ENCODE peak calls at places on chromosome 6, in five cellular contexts. V is HepG2, O is IMR-90, E is SK-N-SH, I is K562. T is an unnamed sample.

GRCh38 chr6:161710698-161711097 is 436.8 kb upstream of the AGPAT4 start:
- DNase-seq in V (no peak), E (no peak), I (no peak), O (no peak), T (no peak)

GRCh38 chr6:40128149-40128548 is 193.9 kb upstream of the MOCS1 start:
- DNase-seq in I (no peak), V (no peak), E (no peak), O (no peak), T (no peak)

GRCh38 chr6:50853924-50854323 is 35.3 kb downstream of the TFAP2B start:
- DNase-seq in I (no peak), E (no peak), V (no peak), O (no peak), T (no peak)

GRCh38 chr6:166942393-166943168 is 13.8 kb downstream of the RNASET2 start:
- DNase-seq in E (peak), I (peak), O (peak), V (no peak), T (no peak)

GRCh38 chr6:136549359-136550044 is 720 bp downstream of the MAP7 start:
- DNase-seq in I (peak), O (no peak), E (peak), V (no peak), T (no peak)

GRCh38 chr6:125733516-125734300 is 15.7 kb upstream of the HEY2 start:
- DNase-seq in E (no peak), O (no peak), V (no peak), I (no peak), T (no peak)

GRCh38 chr6:82246802-82247633 is 526 bp downstream of the IBTK start:
- DNase-seq in I (peak), O (peak), E (peak), V (peak), T (no peak)

GRCh38 chr6:109062756-109063352 is 31.8 kb downstream of the SESN1 start:
- DNase-seq in O (no peak), V (no peak), I (no peak), E (no peak), T (no peak)

GRCh38 chr6:31476515-31477139 is 21.3 kb upstream of the MICB start:
- DNase-seq in I (no peak), V (no peak), E (no peak), O (no peak), T (no peak)

GRCh38 chr6:68710916-68711315 is 75.8 kb downstream of the ADGRB3 start:
- DNase-seq in O (no peak), E (no peak), V (no peak), I (no peak), T (no peak)

GRCh38 chr6:106097368-106098231 is 11.5 kb downstream of the PRDM1 start:
- DNase-seq in E (no peak), O (peak), V (no peak), I (no peak), T (peak)

GRCh38 chr6:170290306-170291128 is at the start of gene DLL1:
- DNase-seq in E (peak), I (no peak), V (no peak), O (peak), T (no peak)

GRCh38 chr6:5220436-5220835 is 40.3 kb downstream of the LYRM4 start:
- DNase-seq in E (no peak), O (no peak), I (no peak), V (no peak), T (no peak)

GRCh38 chr6:141552463-141552862 is 580.3 kb upstream of the GJE1 start:
- DNase-seq in V (peak), O (peak), I (no peak), E (no peak), T (peak)

GRCh38 chr6:34979218-34979617 is 90.2 kb downstream of the ANKS1A start:
- DNase-seq in I (no peak), V (no peak), O (no peak), E (no peak), T (no peak)

GRCh38 chr6:39296745-39297640 is 17.2 kb downstream of the KCNK17 start:
- DNase-seq in O (peak), I (no peak), V (no peak), E (peak), T (no peak)

GRCh38 chr6:36666726-36667591 is 11.6 kb upstream of the CDKN1A start:
- DNase-seq in I (peak), E (peak), O (peak), V (peak), T (peak)

GRCh38 chr6:116475151-116475550 is 14.0 kb downstream of the CALHM6 start:
- DNase-seq in E (no peak), O (no peak), V (no peak), I (no peak), T (no peak)

GRCh38 chr6:156825475-156825874 is 48.3 kb downstream of the ARID1B start:
- DNase-seq in O (no peak), V (no peak), E (no peak), I (no peak), T (no peak)

GRCh38 chr6:99151634-99152344 is 197.7 kb downstream of the FAXC start:
- DNase-seq in I (peak), V (peak), O (peak), E (peak), T (peak)

GRCh38 chr6:71406871-71407860 is 118.6 kb downstream of the OGFRL1 start:
- DNase-seq in E (no peak), V (no peak), I (no peak), O (no peak), T (no peak)
- TF ChIP-seq MXI1 in E (no peak), V (no peak), I (no peak), O (no peak), T (no peak)

GRCh38 chr6:33392979-33393378 is 1.4 kb downstream of the KIFC1 start:
- DNase-seq in O (no peak), V (no peak), I (no peak), E (no peak), T (no peak)

GRCh38 chr6:33390767-33391277 is 801 bp upstream of the KIFC1 start:
- DNase-seq in V (no peak), I (no peak), O (no peak), E (no peak), T (no peak)

GRCh38 chr6:33391278-33392167 is at the start of gene KIFC1:
- DNase-seq in E (peak), O (peak), V (peak), I (peak), T (peak)

GRCh38 chr6:33392168-33392947 is 735 bp downstream of the KIFC1 start:
- DNase-seq in E (no peak), V (no peak), O (peak), I (peak), T (no peak)

DNA sequence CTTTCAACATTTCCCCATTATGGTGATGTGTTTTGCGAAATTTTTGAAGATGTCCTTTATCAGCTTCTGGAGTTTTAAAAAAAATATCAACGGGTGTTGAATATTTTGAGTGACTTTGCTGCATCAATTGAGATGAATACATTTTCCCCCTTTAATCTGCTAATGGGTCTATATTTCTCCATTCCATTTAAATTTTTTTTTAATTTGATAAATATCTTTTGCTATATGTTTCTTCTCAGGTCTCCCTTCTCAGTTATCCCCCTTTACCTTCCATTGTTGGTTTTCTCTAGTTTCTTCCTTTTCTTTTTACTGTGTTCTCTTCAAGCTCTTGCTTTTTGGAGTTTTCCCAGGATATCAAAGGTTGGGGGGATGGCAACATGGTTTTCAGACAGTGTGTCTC is 1.4 kb upstream of the KIFC1 start:
- DNase-seq in E (no peak), V (no peak), O (no peak), I (no peak), T (no peak)
- H3K27ac ChIP-seq in E (no peak), V (no peak), O (no peak), I (peak), T (no peak)

GRCh38 chr6:43773981-43774775 is 4.2 kb downstream of the VEGFA start:
- DNase-seq in O (no peak), I (no peak), E (no peak), V (no peak), T (no peak)

GRCh38 chr6:43776799-43777776 is 7.1 kb downstream of the VEGFA start:
- DNase-seq in O (no peak), E (no peak), V (no peak), I (no peak), T (no peak)

GRCh38 chr6:43776115-43776798 is 6.2 kb downstream of the VEGFA start:
- DNase-seq in O (no peak), V (no peak), I (no peak), E (no peak), T (peak)

GRCh38 chr6:43773050-43773956 is 3.3 kb downstream of the VEGFA start:
- DNase-seq in E (peak), O (peak), V (peak), I (peak), T (no peak)

DNA sequence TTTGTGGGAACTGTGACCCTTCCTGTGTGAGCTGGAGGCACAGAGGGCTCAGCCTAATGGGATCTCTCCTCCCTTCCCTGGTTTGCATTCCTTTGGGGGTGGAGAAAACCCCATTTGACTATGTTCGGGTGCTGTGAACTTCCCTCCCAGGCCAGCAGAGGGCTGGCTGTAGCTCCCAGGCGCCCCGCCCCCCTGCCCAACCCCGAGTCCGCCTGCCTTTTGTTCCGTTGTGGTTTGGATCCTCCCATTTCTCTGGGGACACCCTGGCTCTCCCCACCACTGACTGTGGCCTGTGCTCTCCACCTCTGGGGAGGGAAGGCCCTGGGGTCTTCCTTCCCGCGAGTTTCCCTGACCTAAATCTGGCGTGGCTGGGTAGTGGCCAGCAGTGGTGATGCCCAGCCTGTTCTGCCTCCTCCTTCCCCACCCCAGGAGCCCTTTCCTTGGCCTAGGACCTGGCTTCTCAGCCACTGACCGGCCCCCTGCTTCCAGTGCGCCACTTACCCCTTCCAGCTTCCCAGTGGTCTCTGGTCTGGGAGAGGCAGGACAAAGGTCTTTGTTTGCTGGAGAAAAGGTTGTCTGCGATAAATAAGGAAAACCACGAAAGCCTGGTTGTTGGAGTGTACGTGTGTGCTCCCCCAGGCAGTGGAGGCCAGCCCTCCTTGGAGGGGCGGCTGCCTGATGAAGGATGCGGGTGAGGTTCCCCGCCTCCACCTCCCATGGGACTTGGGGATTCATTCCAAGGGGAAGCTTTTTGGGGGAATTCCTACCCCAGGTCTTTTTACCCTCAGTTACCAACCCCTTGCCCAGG is 5.0 kb downstream of the VEGFA start:
- DNase-seq in V (peak), O (peak), I (peak), E (peak), T (no peak)
- H2AFZ ChIP-seq in V (no peak), O (peak), I (no peak), E (peak), T (no peak)

GRCh38 chr6:54017877-54018276 is 93.4 kb upstream of the MLIP start:
- DNase-seq in V (no peak), O (no peak), I (no peak), E (no peak), T (no peak)
- TF ChIP-seq MXI1 in V (no peak), O (no peak), I (no peak), E (no peak), T (no peak)